ENCODE peak calls at places on chromosomes 3 and 15, in five cellular contexts. M is HCT116, O is HepG2, K is NT2/D1, J is H1. B is an unnamed sample.

GRCh38 chr3:87145553-87145952 is 81.6 kb upstream of the CHMP2B start:
- DNase-seq in M (peak; percentile 42), O (peak; percentile 14), K (peak; percentile 43), J (peak; percentile 43), B (no peak)

GRCh38 chr3:20215636-20216035 is 29.6 kb upstream of the SGO1 start:
- DNase-seq in M (no peak), O (no peak), K (no peak), J (no peak), B (no peak)

GRCh38 chr3:95813261-95813660 is 1001.1 kb upstream of the EPHA6 start:
- DNase-seq in M (no peak), O (no peak), K (no peak), J (no peak), B (no peak)

GRCh38 chr3:115758076-115758763 is 134.9 kb downstream of the GAP43 start:
- DNase-seq in M (no peak), O (peak; percentile 16), K (no peak), J (no peak), B (no peak)

GRCh38 chr3:41075958-41076357 is 123.3 kb upstream of the CTNNB1 start:
- DNase-seq in M (no peak), O (peak; percentile 14), K (peak; percentile 36), J (no peak), B (no peak)

GRCh38 chr3:73848173-73848751 is 223.5 kb upstream of the PDZRN3 start:
- DNase-seq in M (no peak), O (peak; percentile 3), K (no peak), J (no peak), B (no peak)

GRCh38 chr3:29379097-29379496 is 98.2 kb downstream of the RBMS3 start:
- DNase-seq in M (no peak), O (no peak), K (no peak), J (no peak), B (no peak)

GRCh38 chr3:146058241-146058640 is 102.7 kb downstream of the PLOD2 start:
- DNase-seq in M (no peak), O (no peak), K (no peak), J (no peak), B (no peak)

GRCh38 chr3:175916151-175916946 is 1057.2 kb downstream of the NAALADL2 start:
- DNase-seq in M (no peak), O (no peak), K (no peak), J (no peak), B (no peak)

GRCh38 chr15:82648257-82649103 is 1.3 kb upstream of the CPEB1 start:
- DNase-seq in M (no peak), O (no peak), K (no peak), J (no peak), B (no peak)
- TF ChIP-seq YY1 in M (no peak), O (no peak), K (no peak), J (no peak), B (no peak)

DNA sequence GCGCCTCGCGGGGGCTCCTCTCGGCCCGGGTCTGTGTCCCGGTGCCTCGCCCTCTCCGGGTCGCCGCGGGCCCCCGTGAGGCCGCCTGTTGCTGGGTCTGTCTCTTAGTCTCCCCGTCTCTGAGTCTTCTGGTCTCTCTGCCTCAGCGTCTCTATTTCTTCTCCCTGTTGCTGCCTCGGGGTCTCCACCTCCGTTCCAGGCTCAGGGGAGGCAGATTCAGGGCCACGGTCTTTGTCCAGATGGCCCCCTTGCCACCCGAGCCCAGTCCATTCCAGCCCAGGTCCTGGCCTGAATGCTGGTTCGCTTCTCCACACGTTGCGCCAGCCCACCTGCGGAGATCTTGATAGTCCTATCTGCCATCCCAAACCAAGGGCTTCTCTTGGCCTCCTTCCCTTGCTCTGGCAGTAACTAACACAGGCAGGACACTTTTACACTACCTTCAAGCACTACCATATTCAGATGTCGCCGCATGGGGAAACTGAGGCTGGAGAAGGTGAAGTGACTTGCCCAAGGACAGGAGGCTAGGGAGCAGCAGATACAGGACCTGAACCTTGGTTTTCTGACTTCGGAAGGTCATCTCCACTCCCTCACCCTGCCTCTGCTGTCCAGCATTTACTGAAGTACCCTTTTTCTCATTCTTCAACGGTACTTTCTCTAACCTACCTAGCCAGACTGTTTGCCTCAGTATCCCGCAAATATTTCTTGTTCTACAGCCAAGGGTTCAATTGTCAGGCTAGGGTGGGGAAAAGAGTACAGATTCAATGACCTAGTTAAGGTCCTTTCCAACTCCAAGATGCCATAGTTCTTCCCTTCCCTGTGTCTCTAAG is 616 bp upstream of the IGDCC4 start:
- DNase-seq in M (no peak), O (no peak), K (no peak), J (no peak), B (no peak)
- TF ChIP-seq YY1 in M (no peak), O (no peak), K (no peak), J (no peak), B (no peak)

GRCh38 chr3:6526861-6527260 is 334.1 kb upstream of the GRM7 start:
- DNase-seq in M (no peak), O (no peak), K (no peak), J (no peak), B (peak; percentile 24)

GRCh38 chr3:6524479-6524878 is 336.4 kb upstream of the GRM7 start:
- DNase-seq in M (no peak), O (no peak), K (no peak), J (no peak), B (no peak)

GRCh38 chr3:6526321-6526720 is 334.6 kb upstream of the GRM7 start:
- DNase-seq in M (peak; percentile 6), O (no peak), K (no peak), J (no peak), B (no peak)

GRCh38 chr3:6532101-6532500 is 328.8 kb upstream of the GRM7 start:
- DNase-seq in M (no peak), O (no peak), K (no peak), J (no peak), B (no peak)

GRCh38 chr3:6528951-6529350 is 332.0 kb upstream of the GRM7 start:
- DNase-seq in M (peak; percentile 15), O (peak; percentile 10), K (no peak), J (no peak), B (no peak)
- TF ChIP-seq YY1 in M (no peak), O (no peak), K (no peak), J (no peak), B (no peak)

GRCh38 chr15:66080791-66081475 is 172.6 kb downstream of the MEGF11 start:
- DNase-seq in M (no peak), O (peak; percentile 72), K (no peak), J (no peak), B (no peak)
- TF ChIP-seq YY1 in M (no peak), O (no peak), K (no peak), J (peak; percentile 53), B (no peak)

GRCh38 chr3:52317601-52318000 is 1.5 kb downstream of the DNAH1 start:
- DNase-seq in M (no peak), O (no peak), K (peak; percentile 57), J (peak; percentile 56), B (no peak)
- TF ChIP-seq YY1 in M (no peak), O (no peak), K (no peak), J (no peak), B (no peak)

GRCh38 chr3:188594137-188594536 is 440.2 kb downstream of the LPP start:
- DNase-seq in M (no peak), O (no peak), K (no peak), J (no peak), B (no peak)
- TF ChIP-seq YY1 in M (no peak), O (no peak), K (no peak), J (no peak), B (no peak)

DNA sequence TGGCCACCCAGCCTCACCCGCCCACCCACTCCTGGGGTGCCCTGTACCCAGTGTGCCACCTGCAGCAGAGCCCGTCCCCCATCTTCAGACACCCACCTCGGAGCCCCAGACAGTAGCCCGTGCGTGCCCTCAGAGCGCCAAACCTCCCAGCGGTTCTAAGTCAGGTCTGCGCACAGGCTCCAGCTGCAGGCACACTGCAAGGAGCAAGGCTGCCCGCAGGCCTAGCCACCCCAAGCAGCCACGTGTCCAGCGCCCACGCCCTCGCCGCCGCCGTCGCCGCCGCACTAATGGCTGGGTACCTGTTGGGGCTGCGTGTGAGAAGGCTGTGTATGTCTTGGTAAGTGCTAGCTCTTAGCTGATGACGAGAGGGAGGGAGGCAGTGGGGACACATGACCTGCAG is 8.8 kb upstream of the CHST14 start:
- DNase-seq in M (no peak), O (no peak), K (no peak), J (no peak), B (no peak)
- TF ChIP-seq YY1 in M (no peak), O (no peak), K (no peak), J (no peak), B (no peak)

DNA sequence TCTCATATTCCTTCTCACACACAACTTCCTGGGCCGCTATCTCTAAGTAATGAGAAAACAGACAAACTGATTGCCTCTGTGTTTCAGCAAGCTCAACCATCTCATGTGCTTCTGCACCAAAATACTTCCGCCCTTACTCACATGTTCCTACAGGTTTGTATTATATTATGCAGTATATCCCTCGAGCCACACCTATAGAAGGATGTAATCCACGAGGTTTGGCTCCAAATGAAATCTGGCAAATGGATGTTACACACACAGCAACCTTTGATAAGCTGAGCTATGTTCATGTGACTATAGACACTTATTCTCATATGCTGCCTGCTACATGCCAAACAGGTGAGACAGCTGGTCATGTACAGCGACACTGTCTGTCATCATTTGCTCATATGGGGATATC is 22.6 kb downstream of the CCRL2 start:
- DNase-seq in M (no peak), O (no peak), K (no peak), J (no peak), B (no peak)
- TF ChIP-seq YY1 in M (no peak), O (no peak), K (no peak), J (no peak), B (no peak)